ENCODE peak calls at places on chromosomes 2 and 18, in four cellular contexts. C is vagina, O is IMR-90, I is tibial artery. D is an unnamed sample.
A peak's percentile ranks its signal among the peaks of the same experiment; 100 is the strongest.

GRCh38 chr2:191333911-191334357 is 88.7 kb downstream of the MYO1B start:
- DNase-seq in O (peak; percentile 92), I (no peak), C (no peak), D (peak; percentile 99)

GRCh38 chr2:169933124-169933711 is 106.0 kb downstream of the UBR3 start:
- DNase-seq in O (peak; percentile 54), I (no peak), C (no peak), D (no peak)

GRCh38 chr2:3356799-3357198 is 20.8 kb downstream of the EIPR1 start:
- DNase-seq in C (no peak), I (no peak), O (no peak), D (no peak)

GRCh38 chr2:121218386-121218938 is 66.5 kb downstream of the TFCP2L1 start:
- DNase-seq in C (no peak), O (no peak), I (no peak), D (no peak)

GRCh38 chr2:219352448-219353023 is 20.0 kb upstream of the RESP18 start:
- DNase-seq in I (no peak), C (no peak), O (peak; percentile 53), D (no peak)

GRCh38 chr18:31637445-31637844 is 45.8 kb downstream of the TTR start:
- DNase-seq in C (no peak), O (no peak), I (no peak), D (no peak)

GRCh38 chr2:230128943-230129342 is 60.2 kb upstream of the SLC16A14 start:
- DNase-seq in O (peak; percentile 40), C (no peak), I (no peak), D (peak; percentile 28)

GRCh38 chr2:84271987-84272386 is 187.1 kb downstream of the SUCLG1 start:
- DNase-seq in O (no peak), C (no peak), I (no peak), D (no peak)

GRCh38 chr2:45938649-45939511 is 287.4 kb downstream of the PRKCE start:
- DNase-seq in O (peak; percentile 97), C (no peak), I (peak; percentile 86), D (peak; percentile 86)

GRCh38 chr2:120934891-120935338 is 199.2 kb downstream of the GLI2 start:
- DNase-seq in C (no peak), I (no peak), O (peak; percentile 94), D (peak; percentile 87)

GRCh38 chr2:209988010-209988409 is 14.4 kb upstream of the RPE start:
- DNase-seq in C (no peak), O (no peak), I (no peak), D (no peak)

GRCh38 chr2:7997279-7997678 is 684.6 kb upstream of the ID2 start:
- DNase-seq in O (no peak), C (no peak), I (no peak), D (no peak)

GRCh38 chr2:218982312-218983262 is 2.4 kb downstream of the FEV start:
- DNase-seq in C (no peak), I (no peak), O (no peak), D (no peak)

GRCh38 chr2:170819941-170820646 is 3.4 kb downstream of the GAD1 start:
- DNase-seq in I (no peak), C (no peak), O (no peak), D (no peak)

GRCh38 chr2:198220727-198221337 is 416.4 kb downstream of the PLCL1 start:
- DNase-seq in O (no peak), C (no peak), I (no peak), D (no peak)

GRCh38 chr2:127196549-127196948 is 23.6 kb downstream of the CYP27C1 start:
- DNase-seq in C (no peak), O (no peak), I (no peak), D (no peak)
- H3K27me3 ChIP-seq in C (no peaks in the 10 kb centered on the region), O (peaks cover 10% of the 10 kb centered on the region), I (no peaks in the 10 kb centered on the region), D (peaks cover 1% of the 10 kb centered on the region)

DNA sequence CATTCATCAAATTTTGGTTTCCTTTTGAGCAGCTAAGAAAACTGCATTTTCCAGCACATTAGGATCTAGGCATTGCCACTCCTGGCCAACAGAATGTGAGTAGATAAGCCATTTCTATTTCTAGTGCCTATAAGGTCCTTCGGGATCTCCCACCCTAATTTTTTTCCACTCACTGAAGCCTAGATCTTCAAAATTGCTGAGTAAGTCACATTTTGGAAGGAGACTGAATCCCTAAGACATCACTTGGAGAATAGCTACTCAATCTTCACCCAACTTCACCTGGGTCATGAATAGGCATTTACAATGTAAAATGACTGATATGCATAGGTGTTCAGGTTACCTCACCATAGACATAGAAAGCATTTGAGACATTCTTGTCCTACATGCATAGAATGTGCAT is 548.1 kb upstream of the GYPC start:
- DNase-seq in C (no peak), I (no peak), O (no peak), D (no peak)
- TF ChIP-seq CTCF in C (no peak), I (no peak), O (no peak), D (no peak)

GRCh38 chr2:164953279-164953678 is 2.0 kb downstream of the SLC38A11 start:
- DNase-seq in I (no peak), O (no peak), C (no peak), D (no peak)

GRCh38 chr2:164960159-164960558 is 4.8 kb upstream of the SLC38A11 start:
- DNase-seq in C (no peak), O (no peak), I (no peak), D (no peak)

GRCh38 chr2:164954186-164954585 is 1.1 kb downstream of the SLC38A11 start:
- DNase-seq in C (no peak), I (no peak), O (no peak), D (no peak)

GRCh38 chr2:164952057-164952702 is 3.1 kb downstream of the SLC38A11 start:
- DNase-seq in I (no peak), O (no peak), C (no peak), D (no peak)

DNA sequence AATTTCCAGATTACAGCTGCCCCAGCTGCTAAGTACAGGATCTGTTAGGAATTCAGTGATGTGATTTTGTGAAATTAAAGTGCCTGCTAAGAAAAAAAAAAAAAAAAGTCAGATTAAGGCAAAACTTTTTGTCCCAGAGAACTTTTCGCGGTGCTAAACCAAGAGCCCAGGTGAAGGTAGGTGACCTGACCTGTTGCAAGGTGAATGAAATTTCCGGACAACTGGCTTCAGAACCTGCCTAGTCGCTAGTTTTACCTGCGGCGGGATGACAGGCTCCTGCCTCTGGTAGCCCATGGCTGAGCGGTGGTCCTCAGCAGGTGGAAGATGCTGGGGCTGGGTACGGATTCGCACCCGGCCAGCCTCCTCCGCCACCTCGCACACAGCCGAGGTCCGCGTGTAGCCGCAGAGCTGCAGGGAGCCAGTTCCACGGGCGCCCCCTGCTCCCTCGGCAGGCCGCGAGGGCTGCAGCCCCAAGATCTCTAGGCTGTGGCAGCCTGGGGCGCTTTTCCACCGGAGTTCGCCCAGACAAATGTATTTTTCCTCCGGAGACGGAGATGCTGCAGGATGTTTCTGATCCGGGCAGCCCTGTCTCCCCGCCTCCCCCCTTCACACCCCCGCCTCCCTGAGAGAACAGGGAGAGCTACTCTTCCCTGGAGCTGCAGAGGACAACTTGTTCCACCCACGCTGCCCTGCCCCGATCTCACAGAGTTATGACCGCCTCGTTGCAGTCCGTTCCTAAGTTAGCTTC is at the start of gene SLC38A11:
- DNase-seq in O (no peak), C (no peak), I (no peak), D (no peak)
- H3K4me3 ChIP-seq in O (peak within 1 kb of the TSS; percentile 36), C (peak within 1 kb of the TSS; percentile 45), I (peak within 1 kb of the TSS; percentile 57), D (peak within 1 kb of the TSS; percentile 70)

DNA sequence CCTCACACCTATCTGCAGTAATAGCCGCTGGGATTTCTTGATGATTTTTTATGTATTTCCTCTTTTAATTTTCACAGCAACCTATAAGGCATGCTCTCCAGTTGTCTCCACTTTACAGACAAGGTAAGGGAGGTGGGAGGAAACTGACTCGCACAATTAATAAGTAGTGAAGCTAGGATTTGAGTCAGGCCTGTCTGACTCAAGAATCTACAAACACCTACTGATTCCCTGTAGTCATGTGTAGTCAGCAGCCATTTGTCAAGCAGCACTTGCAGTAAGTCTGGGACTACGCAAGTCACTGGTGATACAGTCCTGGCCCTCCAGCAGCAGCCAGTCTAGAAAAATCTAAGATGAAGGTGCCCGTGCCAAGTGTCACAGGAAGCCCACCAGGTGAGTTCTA is 193.6 kb upstream of the PKDCC start:
- DNase-seq in O (peak; percentile 64), I (no peak), C (no peak), D (no peak)
- H3K27me3 ChIP-seq in O (peaks cover 16% of the 10 kb centered on the region), I (no peaks in the 10 kb centered on the region), C (no peaks in the 10 kb centered on the region), D (peaks cover 2% of the 10 kb centered on the region)

GRCh38 chr18:58624011-58624410 is 4.9 kb downstream of the ALPK2 start:
- DNase-seq in I (no peak), C (no peak), O (no peak), D (no peak)

GRCh38 chr18:58615150-58616132 is 13.4 kb downstream of the ALPK2 start:
- DNase-seq in C (no peak), I (no peak), O (peak; percentile 30), D (no peak)

GRCh38 chr18:58619554-58619915 is 9.4 kb downstream of the ALPK2 start:
- DNase-seq in O (no peak), C (no peak), I (no peak), D (no peak)

GRCh38 chr18:58616446-58616845 is 12.4 kb downstream of the ALPK2 start:
- DNase-seq in C (no peak), O (no peak), I (no peak), D (no peak)

DNA sequence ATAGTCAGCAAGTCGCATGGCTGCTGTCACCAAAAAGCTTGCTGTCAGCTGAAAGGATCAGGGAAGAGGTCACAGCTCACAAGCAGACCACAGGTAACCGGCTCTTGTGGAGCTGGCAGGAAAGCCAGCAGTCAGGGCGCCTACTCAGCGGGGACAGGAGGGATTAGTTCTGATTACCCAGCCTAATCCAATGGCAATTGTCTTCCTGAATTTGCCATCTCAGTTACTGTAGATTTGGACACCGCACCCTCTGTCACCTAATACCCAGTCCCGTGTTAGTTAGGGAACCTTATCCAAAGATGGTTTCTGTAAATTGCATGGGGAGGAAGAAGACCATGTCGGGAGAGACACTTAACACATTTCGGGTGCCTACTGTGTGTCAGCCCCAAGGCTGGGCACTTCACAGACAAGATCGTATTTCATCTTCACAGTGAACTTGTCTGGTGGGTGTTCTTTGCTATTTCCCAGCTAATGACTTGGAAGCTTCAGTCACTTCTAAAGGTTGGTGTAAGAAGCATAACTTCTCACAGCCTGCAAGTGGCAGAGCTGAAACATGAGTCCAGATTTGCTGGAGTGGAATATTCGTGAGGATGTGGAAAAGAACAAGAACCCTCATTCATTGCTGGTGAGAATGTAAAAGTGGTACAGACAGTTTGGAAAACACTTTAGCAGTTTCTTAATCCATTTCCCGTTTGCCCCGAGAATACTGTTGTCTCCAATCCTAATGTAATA is 9.9 kb downstream of the ALPK2 start:
- DNase-seq in C (no peak), O (peak; percentile 36), I (no peak), D (no peak)
- TF ChIP-seq CTCF in C (no peak), O (no peak), I (no peak), D (no peak)

DNA sequence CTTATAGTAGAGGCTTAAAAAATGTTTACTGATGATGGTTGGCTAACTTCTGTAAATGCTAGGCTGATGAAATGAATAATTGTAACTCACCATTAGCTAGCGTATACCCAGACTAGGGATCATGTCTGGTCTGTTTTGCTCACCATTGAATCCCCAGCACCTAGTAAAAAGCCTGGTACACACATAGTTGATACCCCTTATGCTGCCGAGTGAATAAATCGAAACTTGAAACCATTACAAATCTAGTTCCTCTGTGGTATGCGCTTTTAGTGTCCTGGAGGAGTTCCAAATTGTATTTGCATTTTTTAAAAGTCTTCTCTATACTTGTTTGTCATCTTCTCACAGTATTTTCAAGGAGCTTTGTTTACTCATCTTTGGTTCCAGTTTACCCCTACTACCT is 1.3 kb downstream of the TAF1B start:
- DNase-seq in I (no peak), C (no peak), O (peak; percentile 38), D (no peak)
- H3K4me3 ChIP-seq in I (peak overlapping the region; percentile 85), C (peak overlapping the region; percentile 75), O (peak overlapping the region; percentile 82), D (peak overlapping the region; percentile 55)

DNA sequence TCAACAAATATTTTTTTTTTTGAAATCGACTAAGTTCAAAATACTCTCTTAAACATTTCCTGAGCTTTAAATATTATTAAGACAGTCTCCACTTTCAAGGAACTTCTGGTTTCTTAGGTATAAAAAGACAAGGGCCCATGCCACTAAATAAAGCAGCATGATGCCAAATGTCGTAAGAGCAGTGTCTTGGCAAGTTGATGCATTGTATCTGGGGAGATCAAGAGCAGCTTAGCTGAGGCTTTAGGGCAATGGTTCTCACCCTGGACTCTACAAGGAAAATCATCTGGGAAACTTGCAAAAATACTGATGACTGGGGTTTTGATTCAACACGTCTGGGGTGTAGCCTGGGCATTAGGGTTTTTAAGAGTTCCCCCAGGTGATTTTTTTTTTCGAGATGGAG is 41.3 kb downstream of the COL4A3 start:
- DNase-seq in C (no peak), I (no peak), O (no peak), D (no peak)
- H3K27me3 ChIP-seq in C (no peaks in the 10 kb centered on the region), I (no peaks in the 10 kb centered on the region), O (peaks cover 5% of the 10 kb centered on the region), D (peaks cover 2% of the 10 kb centered on the region)

D was measured in BJ.